ENCODE peak calls at places on chromosomes 6 and 20, in four cellular contexts. One of them, this sample, is unnamed.

GRCh38 chr6:10416863-10417641 is 2.2 kb upstream of the TFAP2A start:
- DNase-seq in stomach: no peak
- DNase-seq in CD4-positive, CD25-positive, alpha-beta regulatory T cell: no peak
- DNase-seq in H1: peak
- DNase-seq in this sample: no peak

GRCh38 chr6:55047433-55048044 is 126.8 kb upstream of the HCRTR2 start:
- DNase-seq in stomach: no peak
- DNase-seq in CD4-positive, CD25-positive, alpha-beta regulatory T cell: no peak
- DNase-seq in H1: no peak
- DNase-seq in this sample: no peak

GRCh38 chr20:53736757-53737403 is 143.2 kb upstream of the ZNF217 start:
- DNase-seq in stomach: no peak
- DNase-seq in CD4-positive, CD25-positive, alpha-beta regulatory T cell: peak
- DNase-seq in H1: no peak
- DNase-seq in this sample: peak

GRCh38 chr6:35318200-35318844 is 20.7 kb downstream of the DEF6 start:
- DNase-seq in stomach: peak
- DNase-seq in CD4-positive, CD25-positive, alpha-beta regulatory T cell: no peak
- DNase-seq in H1: peak
- DNase-seq in this sample: peak

GRCh38 chr20:12023169-12023795 is 105.6 kb downstream of the BTBD3 start:
- DNase-seq in stomach: no peak
- DNase-seq in CD4-positive, CD25-positive, alpha-beta regulatory T cell: no peak
- DNase-seq in H1: no peak
- DNase-seq in this sample: no peak

GRCh38 chr6:1542335-1542734 is 67.4 kb upstream of the FOXC1 start:
- DNase-seq in stomach: no peak
- DNase-seq in CD4-positive, CD25-positive, alpha-beta regulatory T cell: no peak
- DNase-seq in H1: no peak
- DNase-seq in this sample: no peak

GRCh38 chr6:16729183-16729696 is 32.0 kb downstream of the ATXN1 start:
- DNase-seq in stomach: no peak
- DNase-seq in CD4-positive, CD25-positive, alpha-beta regulatory T cell: no peak
- DNase-seq in H1: no peak
- DNase-seq in this sample: peak

GRCh38 chr6:151992091-151992490 is 184.6 kb downstream of the ESR1 start:
- DNase-seq in stomach: no peak
- DNase-seq in CD4-positive, CD25-positive, alpha-beta regulatory T cell: no peak
- DNase-seq in H1: no peak
- DNase-seq in this sample: no peak

GRCh38 chr6:137136065-137136464 is 37.4 kb downstream of the IL22RA2 start:
- DNase-seq in stomach: no peak
- DNase-seq in CD4-positive, CD25-positive, alpha-beta regulatory T cell: peak
- DNase-seq in H1: no peak
- DNase-seq in this sample: no peak

GRCh38 chr20:20802328-20802727 is 89.9 kb upstream of the RALGAPA2 start:
- DNase-seq in stomach: no peak
- DNase-seq in CD4-positive, CD25-positive, alpha-beta regulatory T cell: no peak
- DNase-seq in H1: no peak
- DNase-seq in this sample: peak

GRCh38 chr6:152573762-152574161 is 63.4 kb downstream of the SYNE1 start:
- DNase-seq in stomach: no peak
- DNase-seq in CD4-positive, CD25-positive, alpha-beta regulatory T cell: no peak
- DNase-seq in H1: no peak
- DNase-seq in this sample: no peak

GRCh38 chr6:158662607-158663464 is 13.0 kb downstream of the SYTL3 start:
- DNase-seq in stomach: no peak
- DNase-seq in CD4-positive, CD25-positive, alpha-beta regulatory T cell: no peak
- DNase-seq in H1: no peak
- DNase-seq in this sample: no peak
- H3K27ac ChIP-seq in stomach: peak
- H3K27ac ChIP-seq in CD4-positive, CD25-positive, alpha-beta regulatory T cell: no peak
- H3K27ac ChIP-seq in H1: no peak
- H3K27ac ChIP-seq in this sample: no peak

GRCh38 chr6:106972500-106972899 is 2.0 kb downstream of the CD24 start:
- DNase-seq in stomach: peak
- DNase-seq in CD4-positive, CD25-positive, alpha-beta regulatory T cell: no peak
- DNase-seq in H1: no peak
- DNase-seq in this sample: peak
- H3K27ac ChIP-seq in stomach: peak
- H3K27ac ChIP-seq in CD4-positive, CD25-positive, alpha-beta regulatory T cell: no peak
- H3K27ac ChIP-seq in H1: peak
- H3K27ac ChIP-seq in this sample: peak

GRCh38 chr6:22519237-22519636 is 50.1 kb upstream of the HDGFL1 start:
- DNase-seq in stomach: no peak
- DNase-seq in CD4-positive, CD25-positive, alpha-beta regulatory T cell: no peak
- DNase-seq in H1: no peak
- DNase-seq in this sample: no peak

GRCh38 chr6:22526753-22527152 is 42.6 kb upstream of the HDGFL1 start:
- DNase-seq in stomach: no peak
- DNase-seq in CD4-positive, CD25-positive, alpha-beta regulatory T cell: no peak
- DNase-seq in H1: no peak
- DNase-seq in this sample: no peak

DNA sequence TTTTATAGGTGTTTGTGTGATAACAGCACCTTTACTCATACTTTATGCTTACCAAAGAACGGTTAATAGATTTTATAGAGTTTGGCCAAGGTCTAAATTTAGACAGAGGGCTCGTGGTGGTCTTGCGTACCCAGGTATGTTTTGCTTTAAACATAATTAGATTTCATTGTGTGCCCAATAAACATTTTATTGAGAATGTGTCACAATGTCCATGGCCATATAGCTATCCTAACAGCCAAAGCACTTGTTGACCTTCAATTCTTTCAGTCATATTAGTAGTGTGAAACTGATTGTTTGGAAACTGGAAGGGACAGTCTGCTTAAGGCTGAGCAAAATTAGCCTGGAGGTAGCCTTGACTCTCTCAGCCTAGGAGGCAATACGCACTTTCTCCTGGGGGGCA is 48.3 kb upstream of the HDGFL1 start:
- DNase-seq in stomach: no peak
- DNase-seq in CD4-positive, CD25-positive, alpha-beta regulatory T cell: no peak
- DNase-seq in H1: no peak
- DNase-seq in this sample: no peak
- H3K27ac ChIP-seq in stomach: no peak
- H3K27ac ChIP-seq in CD4-positive, CD25-positive, alpha-beta regulatory T cell: no peak
- H3K27ac ChIP-seq in H1: no peak
- H3K27ac ChIP-seq in this sample: no peak

GRCh38 chr6:144162977-144163376 is 12.7 kb downstream of the STX11 start:
- DNase-seq in stomach: no peak
- DNase-seq in CD4-positive, CD25-positive, alpha-beta regulatory T cell: no peak
- DNase-seq in H1: no peak
- DNase-seq in this sample: no peak

GRCh38 chr6:144170044-144170443 is 19.7 kb downstream of the STX11 start:
- DNase-seq in stomach: no peak
- DNase-seq in CD4-positive, CD25-positive, alpha-beta regulatory T cell: no peak
- DNase-seq in H1: no peak
- DNase-seq in this sample: no peak

GRCh38 chr6:144161970-144162369 is 11.7 kb downstream of the STX11 start:
- DNase-seq in stomach: no peak
- DNase-seq in CD4-positive, CD25-positive, alpha-beta regulatory T cell: no peak
- DNase-seq in H1: no peak
- DNase-seq in this sample: no peak

GRCh38 chr6:144160452-144160851 is 10.1 kb downstream of the STX11 start:
- DNase-seq in stomach: no peak
- DNase-seq in CD4-positive, CD25-positive, alpha-beta regulatory T cell: no peak
- DNase-seq in H1: no peak
- DNase-seq in this sample: no peak

GRCh38 chr6:144165784-144166183 is 15.5 kb downstream of the STX11 start:
- DNase-seq in stomach: no peak
- DNase-seq in CD4-positive, CD25-positive, alpha-beta regulatory T cell: no peak
- DNase-seq in H1: no peak
- DNase-seq in this sample: no peak
- H3K27ac ChIP-seq in stomach: no peak
- H3K27ac ChIP-seq in CD4-positive, CD25-positive, alpha-beta regulatory T cell: no peak
- H3K27ac ChIP-seq in H1: no peak
- H3K27ac ChIP-seq in this sample: no peak

DNA sequence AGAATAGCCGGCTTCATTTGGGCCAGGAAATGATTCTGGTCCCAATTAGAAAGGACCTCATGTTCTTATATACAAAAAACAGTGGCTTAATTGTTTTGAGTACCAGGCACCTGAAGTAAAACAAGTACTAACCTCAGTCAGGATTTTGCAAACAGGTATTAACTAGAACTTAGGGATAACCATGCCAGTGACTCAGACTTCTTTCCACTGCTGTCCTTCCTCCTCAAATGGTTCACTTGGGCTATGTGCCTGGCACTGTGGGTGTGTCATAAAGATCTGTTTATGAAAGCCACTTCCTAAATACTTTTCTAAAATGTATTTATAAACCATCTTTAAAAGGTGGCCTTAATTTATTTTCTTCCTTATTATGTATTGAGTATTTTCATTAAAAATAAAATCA is 10.7 kb downstream of the CLDN20 start:
- DNase-seq in stomach: no peak
- DNase-seq in CD4-positive, CD25-positive, alpha-beta regulatory T cell: no peak
- DNase-seq in H1: no peak
- DNase-seq in this sample: peak
- H3K27ac ChIP-seq in stomach: peak
- H3K27ac ChIP-seq in CD4-positive, CD25-positive, alpha-beta regulatory T cell: no peak
- H3K27ac ChIP-seq in H1: no peak
- H3K27ac ChIP-seq in this sample: no peak

GRCh38 chr6:33781105-33781975 is 7.6 kb downstream of the LEMD2 start:
- DNase-seq in stomach: no peak
- DNase-seq in CD4-positive, CD25-positive, alpha-beta regulatory T cell: no peak
- DNase-seq in H1: peak
- DNase-seq in this sample: peak
- H3K27ac ChIP-seq in stomach: no peak
- H3K27ac ChIP-seq in CD4-positive, CD25-positive, alpha-beta regulatory T cell: no peak
- H3K27ac ChIP-seq in H1: peak
- H3K27ac ChIP-seq in this sample: peak

GRCh38 chr20:3995067-3995748 is 20.1 kb downstream of the RNF24 start:
- DNase-seq in stomach: no peak
- DNase-seq in CD4-positive, CD25-positive, alpha-beta regulatory T cell: no peak
- DNase-seq in H1: no peak
- DNase-seq in this sample: peak

GRCh38 chr20:3994125-3994524 is 21.2 kb downstream of the RNF24 start:
- DNase-seq in stomach: no peak
- DNase-seq in CD4-positive, CD25-positive, alpha-beta regulatory T cell: no peak
- DNase-seq in H1: no peak
- DNase-seq in this sample: no peak

GRCh38 chr20:3995749-3996305 is 19.5 kb downstream of the RNF24 start:
- DNase-seq in stomach: no peak
- DNase-seq in CD4-positive, CD25-positive, alpha-beta regulatory T cell: no peak
- DNase-seq in H1: no peak
- DNase-seq in this sample: no peak

GRCh38 chr20:3997446-3997845 is 17.9 kb downstream of the RNF24 start:
- DNase-seq in stomach: no peak
- DNase-seq in CD4-positive, CD25-positive, alpha-beta regulatory T cell: no peak
- DNase-seq in H1: no peak
- DNase-seq in this sample: no peak

DNA sequence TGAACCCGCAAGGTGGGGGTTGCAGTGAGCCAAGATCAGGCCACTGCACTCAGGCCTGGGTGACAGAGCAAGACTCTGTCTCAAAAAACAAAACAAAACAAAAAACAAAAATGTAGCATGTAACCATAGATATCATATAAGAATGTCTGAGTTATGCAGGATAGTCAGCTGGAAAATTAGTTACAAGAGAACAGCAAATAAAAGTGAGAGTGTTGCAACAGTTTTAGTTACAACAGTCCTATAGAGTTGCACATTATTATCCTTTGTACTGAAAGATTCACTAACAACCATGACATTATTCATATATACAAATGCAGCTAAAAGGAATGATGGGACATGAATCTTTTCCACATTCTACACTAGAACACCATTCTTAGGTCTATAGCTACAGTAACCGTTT is 16.4 kb downstream of the RNF24 start:
- DNase-seq in stomach: no peak
- DNase-seq in CD4-positive, CD25-positive, alpha-beta regulatory T cell: no peak
- DNase-seq in H1: no peak
- DNase-seq in this sample: no peak
- H3K27ac ChIP-seq in stomach: no peak
- H3K27ac ChIP-seq in CD4-positive, CD25-positive, alpha-beta regulatory T cell: no peak
- H3K27ac ChIP-seq in H1: no peak
- H3K27ac ChIP-seq in this sample: no peak

GRCh38 chr20:9300534-9300933 is 213.9 kb upstream of the LAMP5 start:
- DNase-seq in stomach: no peak
- DNase-seq in CD4-positive, CD25-positive, alpha-beta regulatory T cell: no peak
- DNase-seq in H1: no peak
- DNase-seq in this sample: no peak
- H3K27ac ChIP-seq in stomach: peak
- H3K27ac ChIP-seq in CD4-positive, CD25-positive, alpha-beta regulatory T cell: no peak
- H3K27ac ChIP-seq in H1: no peak
- H3K27ac ChIP-seq in this sample: no peak